ENCODE peak calls at places on chromosomes 12 and 14, in nine cellular contexts. F is CD8-positive, alpha-beta T cell; R is cardiac muscle cell; N is spleen; S is left lung; T is OCI-LY7; G is IMR-90; D is psoas muscle; X is AG04450. V is an unnamed sample.

GRCh38 chr12:41564816-41565215 is 376.7 kb downstream of the PDZRN4 start:
- DNase-seq in X (no peak), S (no peak), T (no peak), G (no peak), D (no peak), R (no peak), N (no peak), F (no peak), V (no peak)

GRCh38 chr14:68784995-68785816 is 7.7 kb downstream of the ZFP36L1 start:
- DNase-seq in T (no peak), N (peak; percentile 76), S (no peak), G (peak; percentile 86), D (peak; percentile 45), X (no peak), R (no peak), F (no peak), V (peak; percentile 92)

GRCh38 chr12:29547151-29547561 is 49.7 kb upstream of the OVCH1 start:
- DNase-seq in F (no peak), G (peak; percentile 85), N (no peak), R (no peak), T (no peak), D (no peak), X (peak; percentile 72), S (no peak), V (no peak)

GRCh38 chr14:94897092-94897491 is 127.2 kb upstream of the GSC start:
- DNase-seq in X (no peak), R (no peak), T (no peak), S (no peak), N (no peak), F (no peak), G (no peak), D (peak; percentile 75), V (no peak)

GRCh38 chr14:101582294-101582693 is 21.0 kb downstream of the DIO3 start:
- DNase-seq in R (no peak), T (no peak), X (no peak), N (peak; percentile 31), S (no peak), F (no peak), D (no peak), G (no peak), V (no peak)

GRCh38 chr14:59249029-59249428 is 60.6 kb downstream of the DAAM1 start:
- DNase-seq in R (no peak), T (no peak), S (peak; percentile 17), F (no peak), N (no peak), X (no peak), G (no peak), D (no peak), V (no peak)

GRCh38 chr12:96456265-96456974 is 33.0 kb upstream of the CFAP54 start:
- DNase-seq in G (no peak), S (no peak), D (no peak), R (no peak), T (peak; percentile 72), X (no peak), N (no peak), F (no peak), V (no peak)

GRCh38 chr12:121468451-121468850 is 68.5 kb downstream of the RNF34 start:
- DNase-seq in G (peak; percentile 15), S (no peak), N (no peak), F (no peak), R (no peak), D (no peak), T (no peak), X (no peak), V (peak; percentile 5)

GRCh38 chr14:85233756-85234545 is 296.0 kb upstream of the FLRT2 start:
- DNase-seq in F (no peak), T (no peak), D (no peak), G (peak; percentile 80), R (no peak), N (no peak), X (no peak), S (no peak), V (peak; percentile 86)

GRCh38 chr12:126784328-126784921 is 1482.5 kb upstream of the TMEM132C start:
- DNase-seq in D (no peak), R (peak; percentile 71), T (peak; percentile 24), N (no peak), S (no peak), F (peak; percentile 11), X (no peak), G (no peak), V (peak; percentile 14)

GRCh38 chr12:113822986-113823385 is 143.1 kb downstream of the RBM19 start:
- DNase-seq in D (no peak), X (no peak), S (no peak), F (no peak), T (no peak), G (no peak), R (no peak), N (no peak), V (no peak)

GRCh38 chr12:72236071-72236705 is 36.0 kb upstream of the TRHDE start:
- DNase-seq in X (no peak), R (no peak), D (no peak), N (no peak), T (no peak), G (peak; percentile 64), S (no peak), F (no peak), V (peak; percentile 15)

GRCh38 chr14:105299654-105300541 is 903 bp downstream of the BRF1 start:
- DNase-seq in G (no peak), D (no peak), N (no peak), R (no peak), T (no peak), F (peak; percentile 20), X (no peak), S (peak; percentile 91), V (no peak)

GRCh38 chr12:131833896-131834641 is 5.9 kb downstream of the MMP17 start:
- DNase-seq in T (peak; percentile 15), F (no peak), S (no peak), G (peak; percentile 37), N (no peak), D (no peak), X (no peak), R (no peak), V (no peak)

GRCh38 chr12:2336409-2336829 is 283.6 kb downstream of the CACNA1C start:
- DNase-seq in R (peak; percentile 69), X (peak; percentile 85), G (peak; percentile 97), T (no peak), S (no peak), N (no peak), D (no peak), F (no peak), V (peak; percentile 95)

GRCh38 chr12:93925585-93925984 is 222.8 kb upstream of the PLXNC1 start:
- DNase-seq in T (no peak), S (no peak), X (no peak), D (no peak), F (no peak), N (no peak), G (no peak), R (no peak), V (no peak)

GRCh38 chr14:24351517-24351916 is 11.7 kb upstream of the RIPK3 start:
- DNase-seq in F (no peak), T (no peak), X (no peak), N (no peak), S (no peak), R (no peak), G (peak; percentile 43), D (no peak), V (peak; percentile 43)
- TF ChIP-seq CTCF in F (no peak), T (peak; percentile 25), X (no peak), N (no peak), S (no peak), R (no peak), G (no peak), D (no peak), V (no peak)

DNA sequence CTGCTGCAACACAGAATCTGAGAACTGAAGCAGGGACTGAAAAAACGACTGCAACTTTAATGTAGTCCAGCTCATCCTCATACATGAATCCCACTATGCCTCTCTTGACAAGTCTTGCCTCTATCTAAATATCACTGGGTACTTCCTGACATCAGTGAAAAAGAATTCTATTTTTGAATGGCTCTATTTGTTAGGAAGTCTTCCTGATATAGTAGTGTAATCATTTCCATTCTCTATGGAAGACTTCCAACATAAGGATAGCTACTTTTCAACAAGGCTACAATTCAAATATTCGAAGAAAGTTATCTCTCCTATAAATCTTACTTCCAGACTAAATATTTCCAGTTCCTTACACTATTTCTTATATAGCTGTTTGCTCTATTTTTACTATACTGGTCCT is 167.5 kb downstream of the MDGA2 start:
- DNase-seq in T (no peak), X (no peak), N (no peak), D (no peak), S (no peak), R (no peak), G (no peak), F (no peak), V (no peak)
- H3K9me3 ChIP-seq in T (no peaks in the 10 kb centered on the region), X (peaks cover 9% of the 10 kb centered on the region), N (no peaks in the 10 kb centered on the region), D (no peaks in the 10 kb centered on the region), S (no peaks in the 10 kb centered on the region), R (no peaks in the 10 kb centered on the region), G (peaks cover 6% of the 10 kb centered on the region), F (no peaks in the 10 kb centered on the region), V (peaks cover 27% of the 10 kb centered on the region)

GRCh38 chr12:1277905-1278304 is 286.9 kb downstream of the ERC1 start:
- DNase-seq in T (peak; percentile 11), R (peak; percentile 75), S (no peak), X (no peak), F (no peak), N (no peak), G (no peak), D (no peak), V (no peak)

GRCh38 chr12:1284611-1285010 is 293.6 kb downstream of the ERC1 start:
- DNase-seq in D (no peak), G (no peak), N (no peak), S (no peak), R (no peak), X (no peak), T (no peak), F (no peak), V (no peak)

GRCh38 chr12:1282670-1283361 is 291.8 kb downstream of the ERC1 start:
- DNase-seq in F (no peak), G (peak; percentile 31), R (no peak), S (no peak), T (no peak), D (no peak), N (no peak), X (no peak), V (no peak)

GRCh38 chr12:1281683-1282366 is 290.8 kb downstream of the ERC1 start:
- DNase-seq in S (no peak), N (no peak), G (peak; percentile 92), T (no peak), F (no peak), D (no peak), X (peak; percentile 61), R (no peak), V (no peak)

GRCh38 chr12:1279050-1279449 is 288.0 kb downstream of the ERC1 start:
- DNase-seq in S (no peak), R (peak; percentile 2), D (no peak), X (no peak), T (no peak), F (no peak), G (no peak), N (no peak), V (no peak)
- TF ChIP-seq CTCF in S (no peak), R (no peak), D (peak; percentile 27), X (no peak), T (peak; percentile 65), F (no peak), G (peak; percentile 25), N (no peak), V (no peak)

DNA sequence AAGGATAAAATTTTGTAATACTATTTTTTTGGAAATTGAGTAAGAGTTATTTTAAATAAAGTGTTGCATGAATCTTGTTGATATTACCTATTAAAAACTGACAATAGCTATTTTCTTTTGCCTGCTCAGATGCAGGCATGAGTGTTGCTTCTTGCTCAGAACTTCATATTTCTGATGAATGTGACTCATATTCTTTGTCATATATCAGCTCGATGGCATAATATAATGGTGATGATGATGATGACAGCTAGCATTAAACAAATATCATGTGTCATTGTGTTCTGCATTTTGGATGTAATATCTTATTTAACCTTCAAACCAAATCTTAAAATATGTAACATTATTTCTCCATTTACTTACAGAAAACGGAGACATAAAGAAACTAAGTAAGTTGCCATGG is 605.5 kb upstream of the FOXG1 start:
- DNase-seq in N (no peak), R (no peak), D (no peak), T (no peak), X (no peak), F (no peak), G (no peak), S (no peak), V (no peak)
- H3K9me3 ChIP-seq in N (peaks cover 13% of the 10 kb centered on the region), R (no peaks in the 10 kb centered on the region), D (no peaks in the 10 kb centered on the region), T (peaks cover 11% of the 10 kb centered on the region), X (peaks cover 21% of the 10 kb centered on the region), F (peaks cover 4% of the 10 kb centered on the region), G (peaks cover 14% of the 10 kb centered on the region), S (peaks cover 7% of the 10 kb centered on the region), V (peaks cover 3% of the 10 kb centered on the region)